ENCODE peak calls at places on chromosomes 4 and X, in five cellular contexts. Y is HCT116, P is dorsolateral prefrontal cortex, C is prostate gland, F is sigmoid colon. I is an unnamed sample.

GRCh38 chr4:70704333-70705145 is 16.2 kb downstream of the UTP3 start:
- DNase-seq in Y (peak; percentile 42), C (peak; percentile 78), P (peak; percentile 61), F (peak; percentile 90), I (peak; percentile 51)

GRCh38 chrX:151393514-151393913 is 3.5 kb upstream of the VMA21 start:
- DNase-seq in F (no peak), P (no peak), C (no peak), Y (no peak), I (no peak)

GRCh38 chr4:129546531-129546930 is 450.6 kb downstream of the C4orf33 start:
- DNase-seq in F (no peak), C (no peak), Y (no peak), P (no peak), I (no peak)

GRCh38 chr4:2364654-2365053 is 53.8 kb downstream of the ZFYVE28 start:
- DNase-seq in C (no peak), F (peak; percentile 73), P (no peak), Y (no peak), I (peak; percentile 50)

GRCh38 chr4:13244342-13244905 is 239.7 kb downstream of the RAB28 start:
- DNase-seq in Y (no peak), P (no peak), C (no peak), F (no peak), I (no peak)

GRCh38 chr4:81260443-81261102 is 45.6 kb upstream of the PRKG2 start:
- DNase-seq in P (no peak), Y (no peak), F (no peak), C (no peak), I (no peak)

GRCh38 chr4:89538886-89539285 is 231.3 kb upstream of the GPRIN3 start:
- DNase-seq in Y (no peak), C (no peak), P (no peak), F (no peak), I (no peak)

GRCh38 chr4:57103051-57103450 is 7.1 kb downstream of the IGFBP7 start:
- DNase-seq in F (no peak), C (no peak), Y (no peak), P (no peak), I (no peak)

GRCh38 chrX:12434493-12434892 is 296.2 kb downstream of the FRMPD4 start:
- DNase-seq in P (no peak), C (no peak), Y (no peak), F (no peak), I (no peak)

DNA sequence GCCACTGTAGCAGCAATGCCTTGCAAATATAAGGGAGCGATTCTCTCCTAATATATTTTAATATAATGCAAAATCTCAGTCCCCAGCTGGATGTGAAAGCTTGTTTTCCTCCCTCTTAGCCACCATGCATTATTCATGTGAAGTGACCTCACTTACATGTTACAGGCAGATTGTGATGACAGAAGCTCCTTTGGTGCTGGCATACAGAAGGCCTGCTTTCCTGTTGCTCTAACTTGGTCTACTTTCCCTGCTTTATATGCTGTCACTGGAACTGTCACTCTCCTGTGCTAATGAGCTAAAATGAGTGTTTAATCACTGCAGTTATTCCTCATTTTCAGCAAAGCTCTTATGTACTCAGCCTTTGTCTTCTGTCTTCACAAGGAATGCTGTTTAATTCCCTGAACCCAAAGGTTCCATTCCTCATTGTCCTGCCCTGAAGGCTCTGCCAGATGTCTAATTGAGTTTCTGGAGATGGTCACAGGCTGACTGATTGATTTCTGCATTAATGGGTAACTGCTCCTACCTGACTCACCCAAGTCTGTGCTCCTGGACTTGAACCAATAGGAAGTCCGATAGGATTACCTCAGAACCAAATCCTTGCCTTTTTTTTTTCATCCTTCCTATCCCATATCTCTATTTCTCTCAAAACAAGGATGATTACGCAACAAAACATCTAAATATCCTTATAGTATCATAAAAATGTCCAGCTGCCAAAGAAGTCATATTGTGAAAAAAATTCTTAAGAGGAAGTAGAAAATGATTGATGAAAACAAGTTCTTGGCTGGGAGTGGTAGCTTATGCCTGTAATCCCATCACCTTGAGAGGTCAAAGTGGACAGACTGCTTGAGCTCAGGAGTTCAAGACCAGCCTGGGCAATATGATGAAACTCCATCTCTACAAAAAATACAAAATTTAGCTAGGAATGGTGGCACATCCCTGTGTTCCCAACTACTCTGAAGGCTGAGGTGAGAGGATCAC is 577.9 kb downstream of the KLHL13 start:
- DNase-seq in C (no peak), F (no peak), Y (no peak), P (no peak), I (no peak)
- H3K27ac ChIP-seq in C (no peak overlapping the region), F (no peak overlapping the region), Y (no peak overlapping the region), P (no peak overlapping the region), I (no peak overlapping the region)

DNA sequence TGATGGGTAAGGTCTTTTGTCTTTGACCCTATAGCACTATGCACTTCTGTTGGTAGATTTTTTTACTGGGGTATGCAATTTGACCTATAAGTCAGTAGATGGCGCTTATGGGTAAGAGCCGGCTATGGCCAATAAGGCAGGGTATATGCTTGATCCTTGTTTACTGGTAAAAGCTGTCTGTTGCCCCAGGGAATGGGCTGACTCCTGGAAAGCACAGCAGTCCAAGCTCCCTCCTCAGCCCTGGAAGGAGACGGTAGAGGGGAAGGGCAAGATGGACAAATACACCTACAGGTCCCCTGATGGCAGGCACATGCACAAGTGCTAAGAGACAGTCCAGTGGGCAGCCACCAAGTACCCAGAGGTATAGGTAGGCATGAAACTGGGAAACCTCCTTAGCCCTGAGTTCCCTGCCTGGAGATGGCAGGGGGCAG is 63.7 kb downstream of the ADAMTS3 start:
- DNase-seq in P (peak; percentile 29), C (no peak), Y (peak; percentile 0), F (no peak), I (peak; percentile 32)
- TF ChIP-seq CTCF in P (peak; percentile 53), C (no peak), Y (peak; percentile 61), F (no peak), I (peak; percentile 72)

DNA sequence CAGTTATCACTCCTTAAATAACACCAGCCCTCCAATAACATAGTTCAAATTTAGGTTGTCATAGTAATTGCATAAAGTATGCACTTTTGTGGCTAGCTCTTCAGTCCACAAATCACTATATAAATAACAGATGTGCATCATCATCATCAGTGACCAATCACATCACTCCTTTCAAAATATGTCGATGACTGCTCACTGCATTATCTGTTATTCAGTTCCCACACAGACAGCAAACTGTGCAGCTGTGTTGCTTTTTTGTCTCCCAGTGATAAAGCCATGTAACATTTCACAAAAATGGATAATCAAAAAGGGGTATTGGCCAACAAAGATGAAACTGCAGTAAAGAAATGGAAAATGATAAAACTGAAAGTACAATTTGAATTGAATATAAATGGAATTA is 205.4 kb downstream of the DCLK2 start:
- DNase-seq in C (no peak), F (no peak), Y (no peak), P (no peak), I (no peak)
- H3K27ac ChIP-seq in C (no peak overlapping the region), F (no peak overlapping the region), Y (no peak overlapping the region), P (no peak overlapping the region), I (no peak overlapping the region)

GRCh38 chrX:6644411-6644810 is 109.5 kb upstream of the VCX3A start:
- DNase-seq in Y (no peak), P (no peak), F (no peak), C (no peak), I (no peak)
- TF ChIP-seq CTCF in Y (peak; percentile 33), P (peak; percentile 18), F (no peak), C (no peak), I (no peak)

DNA sequence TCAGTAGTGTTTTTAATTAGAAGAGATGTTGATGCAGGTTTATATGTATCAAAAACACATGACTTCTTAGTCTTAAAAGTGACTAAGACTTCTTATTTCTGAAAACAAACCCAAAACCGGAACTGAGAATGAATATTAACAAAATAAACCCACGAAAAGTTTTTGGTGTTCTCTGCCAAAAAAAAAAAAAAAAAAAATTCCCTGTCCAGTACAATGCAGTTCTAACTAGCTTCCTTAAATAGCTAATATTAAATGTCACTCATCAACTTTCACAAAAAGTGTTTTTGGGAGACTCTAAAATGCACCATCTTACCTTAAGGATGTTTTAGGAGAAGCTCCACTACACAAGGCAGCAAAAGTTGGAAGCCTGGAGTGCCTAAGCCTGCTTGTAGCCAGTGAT is 2.0 kb downstream of the ANKRD37 start:
- DNase-seq in C (no peak), Y (no peak), P (no peak), F (no peak), I (no peak)
- H3K27ac ChIP-seq in C (peak overlapping the region; percentile 43), Y (no peak overlapping the region), P (no peak overlapping the region), F (peak overlapping the region; percentile 40), I (no peak overlapping the region)

GRCh38 chrX:21885568-21885967 is 29.8 kb downstream of the YY2 start:
- DNase-seq in C (no peak), F (no peak), Y (no peak), P (no peak), I (no peak)
- TF ChIP-seq CTCF in C (no peak), F (no peak), Y (no peak), P (no peak), I (no peak)

GRCh38 chr4:123749408-123749807 is 352.8 kb downstream of the SPRY1 start:
- DNase-seq in P (no peak), F (no peak), C (no peak), Y (no peak), I (no peak)
- H3K27ac ChIP-seq in P (no peak overlapping the region), F (no peak overlapping the region), C (no peak overlapping the region), Y (no peak overlapping the region), I (no peak overlapping the region)

DNA sequence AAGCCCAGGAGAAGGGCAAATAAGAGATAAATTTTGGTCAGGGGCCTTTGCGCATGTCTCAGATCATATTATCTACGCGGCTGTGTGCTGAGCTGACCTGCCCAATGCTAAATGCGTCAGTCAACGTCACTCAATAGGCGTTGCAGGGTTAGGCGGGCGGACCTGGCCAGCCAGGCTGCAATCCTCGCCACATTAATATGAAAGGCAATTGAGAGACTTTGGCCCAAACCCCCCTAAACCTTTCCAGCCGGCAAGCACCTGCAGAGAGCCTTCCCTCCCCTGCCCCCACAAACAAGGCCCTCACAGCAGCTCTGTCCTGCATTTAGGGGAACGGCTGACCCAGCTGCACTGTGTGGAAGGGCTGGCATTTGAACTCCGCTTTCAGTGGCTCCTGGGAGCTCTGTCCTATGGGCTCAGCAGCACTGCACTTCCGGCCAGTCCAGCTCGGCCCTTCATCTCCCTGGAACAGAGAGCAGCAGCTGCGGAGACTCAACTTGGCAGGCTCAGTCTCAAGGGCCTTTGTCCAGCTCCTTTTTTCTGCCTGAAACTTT is 133.5 kb downstream of the AFAP1 start:
- DNase-seq in Y (no peak), F (peak; percentile 95), C (peak; percentile 27), P (peak; percentile 73), I (no peak)
- TF ChIP-seq CTCF in Y (no peak), F (no peak), C (no peak), P (no peak), I (no peak)

I was measured in RWPE1.